ENCODE peak calls at places on chromosome 13, in five cellular contexts. One of them, this sample, is unnamed.

GRCh38 chr13:59750860-59751259 is 412.9 kb downstream of the DIAPH3 start:
- DNase-seq in HAP-1: peak
- DNase-seq in mesothelial cell of epicardium: peak
- DNase-seq in ecto neural progenitor cell: peak
- DNase-seq in cardiac muscle cell: peak
- DNase-seq in this sample: peak

GRCh38 chr13:99465454-99465853 is 35.8 kb upstream of the TM9SF2 start:
- DNase-seq in ecto neural progenitor cell: no peak
- DNase-seq in mesothelial cell of epicardium: no peak
- DNase-seq in HAP-1: no peak
- DNase-seq in cardiac muscle cell: no peak
- DNase-seq in this sample: no peak

GRCh38 chr13:108425056-108425455 is 155.5 kb downstream of the TNFSF13B start:
- DNase-seq in mesothelial cell of epicardium: no peak
- DNase-seq in HAP-1: no peak
- DNase-seq in cardiac muscle cell: no peak
- DNase-seq in ecto neural progenitor cell: no peak
- DNase-seq in this sample: no peak

GRCh38 chr13:32153056-32153455 is 121.5 kb downstream of the FRY start:
- DNase-seq in cardiac muscle cell: peak
- DNase-seq in mesothelial cell of epicardium: no peak
- DNase-seq in HAP-1: no peak
- DNase-seq in ecto neural progenitor cell: no peak
- DNase-seq in this sample: no peak

GRCh38 chr13:110524484-110525254 is 36.9 kb downstream of the RAB20 start:
- DNase-seq in cardiac muscle cell: no peak
- DNase-seq in ecto neural progenitor cell: no peak
- DNase-seq in HAP-1: no peak
- DNase-seq in mesothelial cell of epicardium: no peak
- DNase-seq in this sample: no peak

GRCh38 chr13:68048802-68049359 is 818.7 kb upstream of the PCDH9 start:
- DNase-seq in mesothelial cell of epicardium: no peak
- DNase-seq in ecto neural progenitor cell: no peak
- DNase-seq in HAP-1: no peak
- DNase-seq in cardiac muscle cell: no peak
- DNase-seq in this sample: no peak

GRCh38 chr13:53499551-53499950 is 470.9 kb downstream of the OLFM4 start:
- DNase-seq in cardiac muscle cell: no peak
- DNase-seq in ecto neural progenitor cell: no peak
- DNase-seq in mesothelial cell of epicardium: no peak
- DNase-seq in HAP-1: peak
- DNase-seq in this sample: no peak

GRCh38 chr13:21124853-21125252 is 51.5 kb downstream of the SKA3 start:
- DNase-seq in HAP-1: no peak
- DNase-seq in ecto neural progenitor cell: no peak
- DNase-seq in cardiac muscle cell: peak
- DNase-seq in mesothelial cell of epicardium: peak
- DNase-seq in this sample: peak

GRCh38 chr13:109396266-109396665 is 390.1 kb downstream of the IRS2 start:
- DNase-seq in HAP-1: no peak
- DNase-seq in cardiac muscle cell: no peak
- DNase-seq in ecto neural progenitor cell: no peak
- DNase-seq in mesothelial cell of epicardium: no peak
- DNase-seq in this sample: no peak

GRCh38 chr13:29583073-29583785 is 12.3 kb downstream of the SLC7A1 start:
- DNase-seq in ecto neural progenitor cell: no peak
- DNase-seq in mesothelial cell of epicardium: no peak
- DNase-seq in cardiac muscle cell: no peak
- DNase-seq in HAP-1: no peak
- DNase-seq in this sample: peak

GRCh38 chr13:32426981-32427851 is 714 bp downstream of the N4BP2L1 start:
- DNase-seq in mesothelial cell of epicardium: peak
- DNase-seq in cardiac muscle cell: peak
- DNase-seq in HAP-1: no peak
- DNase-seq in ecto neural progenitor cell: peak
- DNase-seq in this sample: no peak

GRCh38 chr13:90272356-90272755 is 1075.1 kb upstream of the MIR17HG start:
- DNase-seq in cardiac muscle cell: peak
- DNase-seq in ecto neural progenitor cell: no peak
- DNase-seq in HAP-1: no peak
- DNase-seq in mesothelial cell of epicardium: no peak
- DNase-seq in this sample: peak

GRCh38 chr13:94660695-94661324 is 51.5 kb downstream of the SOX21 start:
- DNase-seq in ecto neural progenitor cell: no peak
- DNase-seq in HAP-1: peak
- DNase-seq in mesothelial cell of epicardium: no peak
- DNase-seq in cardiac muscle cell: peak
- DNase-seq in this sample: no peak

GRCh38 chr13:51134763-51135365 is 23.8 kb upstream of the C13orf42 start:
- DNase-seq in cardiac muscle cell: no peak
- DNase-seq in ecto neural progenitor cell: no peak
- DNase-seq in HAP-1: no peak
- DNase-seq in mesothelial cell of epicardium: no peak
- DNase-seq in this sample: no peak

GRCh38 chr13:102724923-102725322 is 30.1 kb upstream of the METTL21C start:
- DNase-seq in HAP-1: peak
- DNase-seq in ecto neural progenitor cell: no peak
- DNase-seq in cardiac muscle cell: peak
- DNase-seq in mesothelial cell of epicardium: no peak
- DNase-seq in this sample: peak

GRCh38 chr13:61685683-61686013 is 270.0 kb upstream of the PCDH20 start:
- DNase-seq in ecto neural progenitor cell: no peak
- DNase-seq in mesothelial cell of epicardium: no peak
- DNase-seq in cardiac muscle cell: no peak
- DNase-seq in HAP-1: no peak
- DNase-seq in this sample: peak

GRCh38 chr13:98025480-98026025 is 72.1 kb downstream of the IPO5 start:
- DNase-seq in mesothelial cell of epicardium: no peak
- DNase-seq in HAP-1: no peak
- DNase-seq in cardiac muscle cell: no peak
- DNase-seq in ecto neural progenitor cell: no peak
- DNase-seq in this sample: no peak

GRCh38 chr13:30045916-30046704 is 195.7 kb upstream of the UBL3 start:
- DNase-seq in ecto neural progenitor cell: no peak
- DNase-seq in cardiac muscle cell: peak
- DNase-seq in mesothelial cell of epicardium: no peak
- DNase-seq in HAP-1: no peak
- DNase-seq in this sample: peak

GRCh38 chr13:100039740-100040139 is 49.2 kb upstream of the PCCA start:
- DNase-seq in cardiac muscle cell: no peak
- DNase-seq in HAP-1: no peak
- DNase-seq in mesothelial cell of epicardium: no peak
- DNase-seq in ecto neural progenitor cell: no peak
- DNase-seq in this sample: no peak

GRCh38 chr13:102873653-102874052 is 27.8 kb downstream of the ERCC5 start:
- DNase-seq in HAP-1: no peak
- DNase-seq in ecto neural progenitor cell: no peak
- DNase-seq in mesothelial cell of epicardium: no peak
- DNase-seq in cardiac muscle cell: peak
- DNase-seq in this sample: no peak

GRCh38 chr13:19822673-19823072 is 39.9 kb upstream of the PSPC1 start:
- DNase-seq in cardiac muscle cell: no peak
- DNase-seq in ecto neural progenitor cell: no peak
- DNase-seq in mesothelial cell of epicardium: no peak
- DNase-seq in HAP-1: no peak
- DNase-seq in this sample: no peak

GRCh38 chr13:88937381-88937780 is 1266.2 kb downstream of the SLITRK5 start:
- DNase-seq in cardiac muscle cell: no peak
- DNase-seq in ecto neural progenitor cell: no peak
- DNase-seq in HAP-1: no peak
- DNase-seq in mesothelial cell of epicardium: no peak
- DNase-seq in this sample: no peak

GRCh38 chr13:32791545-32792172 is 205.4 kb downstream of the PDS5B start:
- DNase-seq in HAP-1: no peak
- DNase-seq in mesothelial cell of epicardium: no peak
- DNase-seq in cardiac muscle cell: no peak
- DNase-seq in ecto neural progenitor cell: no peak
- DNase-seq in this sample: no peak

GRCh38 chr13:100156786-100157185 is 67.9 kb downstream of the PCCA start:
- DNase-seq in ecto neural progenitor cell: no peak
- DNase-seq in HAP-1: no peak
- DNase-seq in cardiac muscle cell: peak
- DNase-seq in mesothelial cell of epicardium: no peak
- DNase-seq in this sample: peak

GRCh38 chr13:35768126-35768525 is 291.6 kb upstream of the MAB21L1 start:
- DNase-seq in mesothelial cell of epicardium: no peak
- DNase-seq in ecto neural progenitor cell: no peak
- DNase-seq in HAP-1: no peak
- DNase-seq in cardiac muscle cell: no peak
- DNase-seq in this sample: no peak

GRCh38 chr13:44068737-44069136 is 189.0 kb downstream of the LACC1 start:
- DNase-seq in ecto neural progenitor cell: no peak
- DNase-seq in cardiac muscle cell: peak
- DNase-seq in HAP-1: no peak
- DNase-seq in mesothelial cell of epicardium: no peak
- DNase-seq in this sample: peak

This sample was measured in kidney glomerular epithelial cell.